ENCODE peak calls at places on chromosomes 11 and 22, in four cellular contexts. F is upper lobe of right lung; J is GM20000; B is stimulated activated effector memory CD8-positive, alpha-beta T cell treated with anti-CD3 and anti-CD28 coated beads, Interleukin-12 subunit alpha, Interleukin-12 subunit beta, amount 100 ng/mL, for 72 hours. I is an unnamed sample.

GRCh38 chr11:117517097-117517496 is 189.4 kb downstream of the CEP164 start:
- DNase-seq in F (no peak), J (no peak), B (no peak), I (no peak)

GRCh38 chr11:130650456-130651068 is 202.1 kb downstream of the ADAMTS15 start:
- DNase-seq in F (no peak), J (no peak), B (no peak), I (peak)

GRCh38 chr11:46309669-46310288 is 32.3 kb downstream of the CREB3L1 start:
- DNase-seq in F (no peak), J (peak), B (no peak), I (no peak)

GRCh38 chr11:3123316-3123715 is 41.8 kb downstream of the OSBPL5 start:
- DNase-seq in F (peak), J (no peak), B (no peak), I (peak)

GRCh38 chr11:118901494-118902335 is 18.0 kb downstream of the CXCR5 start:
- DNase-seq in F (peak), J (no peak), B (no peak), I (peak)

GRCh38 chr11:63761173-63761572 is 7.4 kb downstream of the ZFTA start:
- DNase-seq in F (no peak), J (no peak), B (no peak), I (no peak)

GRCh38 chr22:33000342-33001280 is 57.6 kb downstream of the SYN3 start:
- DNase-seq in F (peak), J (peak), B (peak), I (peak)

GRCh38 chr11:118521892-118522311 is 5.4 kb upstream of the TTC36 start:
- DNase-seq in F (no peak), J (no peak), B (no peak), I (no peak)

GRCh38 chr11:40337118-40337517 is 1122.3 kb downstream of the LRRC4C start:
- DNase-seq in F (no peak), J (no peak), B (no peak), I (no peak)

GRCh38 chr11:68970921-68971636 is 9.7 kb downstream of the MRGPRD start:
- DNase-seq in F (peak), J (no peak), B (no peak), I (peak)

GRCh38 chr11:44577231-44577834 is 11.9 kb downstream of the CD82 start:
- DNase-seq in F (no peak), J (no peak), B (no peak), I (no peak)

GRCh38 chr11:76823481-76824028 is 37.2 kb upstream of the ACER3 start:
- DNase-seq in F (no peak), J (no peak), B (no peak), I (no peak)

GRCh38 chr11:44877908-44878459 is 72.7 kb downstream of the TP53I11 start:
- DNase-seq in F (no peak), J (no peak), B (no peak), I (no peak)

GRCh38 chr22:41023299-41023623 is 69.1 kb upstream of the EP300 start:
- DNase-seq in F (no peak), J (no peak), B (no peak), I (no peak)

GRCh38 chr22:39997939-39998726 is 3.4 kb downstream of the FAM83F start:
- DNase-seq in F (no peak), J (no peak), B (no peak), I (no peak)

GRCh38 chr11:127651175-127651887 is 650.8 kb upstream of the KIRREL3 start:
- DNase-seq in F (no peak), J (no peak), B (no peak), I (no peak)

GRCh38 chr22:30444632-30445437 is 19.3 kb downstream of the MTFP1 start:
- DNase-seq in F (no peak), J (peak), B (peak), I (no peak)

GRCh38 chr22:21982338-21982965 is at the start of gene TOP3B:
- DNase-seq in F (peak), J (peak), B (peak), I (peak)

GRCh38 chr11:58927393-58928081 is 11.8 kb upstream of the GLYATL1 start:
- DNase-seq in F (no peak), J (no peak), B (no peak), I (no peak)

GRCh38 chr22:46390105-46390651 is 54.7 kb downstream of the TRMU start:
- DNase-seq in F (no peak), J (no peak), B (no peak), I (no peak)

GRCh38 chr11:133919330-133920108 is 37.2 kb downstream of the IGSF9B start:
- DNase-seq in F (no peak), J (no peak), B (no peak), I (no peak)

GRCh38 chr11:75334976-75335375 is 16.5 kb downstream of the ARRB1 start:
- DNase-seq in F (no peak), J (no peak), B (no peak), I (no peak)